ENCODE peak calls at places on chromosome 18, in four cellular contexts. D, S, H and C are unnamed samples.

GRCh38 chr18:35818353-35818667 is 154.2 kb upstream of the RMP24 start:
- DNase-seq in S (no peak), D (no peak), H (no peak), C (no peak)

GRCh38 chr18:68148862-68149261 is 566.0 kb downstream of the TMX3 start:
- DNase-seq in S (no peak), D (no peak), H (no peak), C (no peak)

GRCh38 chr18:75041586-75041985 is 167.4 kb downstream of the PTGR3 start:
- DNase-seq in S (no peak), H (peak), D (no peak), C (peak)

GRCh38 chr18:57141208-57142129 is 5.4 kb upstream of the BOD1L2 start:
- DNase-seq in D (no peak), H (no peak), S (no peak), C (no peak)

GRCh38 chr18:12121175-12122095 is 27.8 kb downstream of the ANKRD62 start:
- DNase-seq in S (no peak), D (no peak), H (no peak), C (no peak)

GRCh38 chr18:11005528-11005927 is 143.8 kb downstream of the PIEZO2 start:
- DNase-seq in S (no peak), D (peak), H (peak), C (no peak)

GRCh38 chr18:76354348-76354747 is 140.7 kb downstream of the ZNF516 start:
- DNase-seq in S (no peak), D (peak), H (peak), C (no peak)

GRCh38 chr18:812673-813404 is 797 bp upstream of the YES1 start:
- DNase-seq in H (peak), S (peak), D (peak), C (peak)

GRCh38 chr18:61950371-61950770 is 57.6 kb upstream of the RNF152 start:
- DNase-seq in H (no peak), S (no peak), D (no peak), C (no peak)

GRCh38 chr18:61948196-61948800 is 55.5 kb upstream of the RNF152 start:
- DNase-seq in S (no peak), H (peak), D (no peak), C (no peak)

GRCh38 chr18:61951396-61951795 is 58.6 kb upstream of the RNF152 start:
- DNase-seq in S (no peak), D (no peak), H (no peak), C (no peak)

GRCh38 chr18:61948842-61949438 is 56.1 kb upstream of the RNF152 start:
- DNase-seq in H (peak), S (no peak), D (no peak), C (no peak)

GRCh38 chr18:61949946-61950345 is 57.1 kb upstream of the RNF152 start:
- DNase-seq in H (peak), D (no peak), S (no peak), C (no peak)
- H3K4me3 ChIP-seq in H (no peak), D (no peak), S (no peak), C (no peak)

GRCh38 chr18:47749195-47749973 is 181.1 kb downstream of the SMAD2 start:
- DNase-seq in S (peak), D (peak), H (peak), C (peak)
- H3K4me3 ChIP-seq in S (peak), D (peak), H (peak), C (no peak)

DNA sequence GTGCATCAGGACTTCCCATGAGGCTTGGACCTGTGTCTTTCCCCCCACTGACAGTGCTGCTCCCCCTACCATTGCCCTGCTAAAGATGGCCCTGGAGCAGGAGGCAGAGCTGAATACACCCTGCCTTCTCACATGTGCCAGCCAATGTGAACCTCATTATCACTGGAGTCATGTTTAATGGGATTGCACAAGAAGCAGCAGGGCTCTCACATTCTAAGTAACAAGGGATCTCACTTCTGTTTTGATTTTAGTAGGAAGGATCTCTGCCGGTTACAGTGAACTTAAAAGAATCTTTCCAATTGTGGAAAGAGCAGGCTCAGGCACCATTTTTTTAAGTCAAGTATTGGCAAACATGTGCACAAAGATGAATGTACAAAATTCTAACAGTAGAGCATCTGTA is 322.1 kb upstream of the MEX3C start:
- DNase-seq in D (no peak), S (no peak), H (no peak), C (no peak)
- H3K4me3 ChIP-seq in D (no peak), S (no peak), H (no peak), C (no peak)

DNA sequence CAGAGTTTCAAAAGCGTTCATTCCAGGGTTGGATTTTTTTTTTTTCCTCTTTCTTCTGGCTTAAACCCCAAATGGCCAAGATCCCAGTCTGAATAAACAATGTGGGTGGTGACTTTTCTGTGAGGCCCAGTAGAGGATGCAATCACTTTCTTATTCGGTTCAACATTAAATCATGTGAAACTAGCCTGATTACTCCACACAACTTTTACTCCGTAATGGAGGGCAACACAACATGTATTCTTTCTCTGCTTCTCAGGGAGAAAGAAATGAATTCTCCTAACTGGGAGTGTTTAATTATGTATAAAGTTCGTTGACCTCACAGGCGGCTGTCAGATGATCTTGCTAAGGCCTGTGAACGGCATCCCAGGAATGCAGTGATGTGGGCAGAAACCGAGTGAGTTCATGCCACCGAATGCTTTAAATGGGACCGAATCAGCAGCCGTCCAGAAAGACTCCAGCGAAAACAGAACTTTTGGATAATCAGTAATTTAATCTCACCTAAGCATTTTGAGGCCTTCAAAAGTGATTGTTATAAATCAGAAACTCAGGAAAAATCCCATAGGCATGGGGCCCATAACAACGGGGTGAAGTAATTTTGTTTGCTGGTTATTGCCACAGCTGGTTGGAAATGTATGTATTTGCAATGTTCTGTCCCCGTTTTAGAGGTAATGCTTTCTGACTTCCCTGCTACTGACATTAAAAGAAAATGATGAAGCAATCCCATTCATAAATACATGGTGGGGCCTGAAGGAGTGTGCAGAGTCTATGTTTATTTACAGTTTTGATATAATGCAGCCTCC is 81.5 kb downstream of the BCL2 start:
- DNase-seq in H (peak), S (no peak), D (no peak), C (no peak)
- H3K4me3 ChIP-seq in H (no peak), S (peak), D (no peak), C (no peak)

GRCh38 chr18:79987566-79987965 is 797 bp downstream of the TXNL4A start:
- DNase-seq in S (no peak), H (peak), D (no peak), C (no peak)

GRCh38 chr18:79988079-79988924 is at the start of gene TXNL4A:
- DNase-seq in H (peak), D (peak), S (peak), C (peak)

GRCh38 chr18:79988925-79989361 is 580 bp upstream of the TXNL4A start:
- DNase-seq in S (no peak), D (peak), H (peak), C (no peak)

GRCh38 chr18:79985172-79985571 is 3.2 kb downstream of the TXNL4A start:
- DNase-seq in H (no peak), S (no peak), D (no peak), C (no peak)

DNA sequence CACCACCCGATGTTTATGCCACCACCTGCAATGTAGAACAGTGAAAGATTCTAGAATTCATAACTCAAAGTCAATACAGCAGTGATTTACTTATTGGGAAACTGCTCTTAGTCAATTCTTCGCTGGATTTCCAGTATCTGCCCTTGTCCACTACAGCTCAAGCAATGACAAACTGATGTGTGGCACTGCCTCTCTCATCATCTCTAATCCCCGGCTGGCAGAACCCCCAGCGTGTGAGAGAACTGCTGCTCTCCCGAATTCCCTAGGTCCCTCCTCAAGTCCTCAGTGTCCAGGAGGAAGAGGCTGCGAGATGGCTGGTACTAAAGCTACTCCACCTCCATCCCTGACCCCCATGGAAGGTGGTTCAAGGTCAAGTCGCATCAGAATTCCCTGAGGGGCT is 1.6 kb downstream of the TXNL4A start:
- DNase-seq in S (no peak), D (no peak), H (no peak), C (no peak)
- H3K4me3 ChIP-seq in S (peak), D (no peak), H (peak), C (peak)

DNA sequence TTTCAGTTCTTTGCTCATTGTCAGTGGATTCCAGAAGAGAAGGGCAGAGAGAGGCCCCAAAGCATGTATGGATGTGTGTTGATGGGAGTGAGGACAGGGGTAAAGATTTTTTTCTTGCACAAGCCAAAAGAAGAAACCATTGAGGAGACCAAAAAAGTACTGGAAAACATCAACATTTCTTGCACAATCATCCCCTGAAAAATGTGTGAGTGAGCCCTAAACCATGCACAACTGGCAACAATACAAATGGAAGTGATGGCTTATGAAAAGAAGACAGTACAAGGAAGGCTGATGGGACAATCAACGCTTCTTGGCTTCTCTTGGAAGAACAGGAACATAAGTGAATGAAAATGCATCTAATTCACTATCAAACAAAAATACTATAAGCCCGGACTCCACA is 5.6 kb upstream of the SMAD7 start:
- DNase-seq in S (no peak), D (no peak), H (no peak), C (no peak)
- H3K4me3 ChIP-seq in S (no peak), D (no peak), H (no peak), C (no peak)

GRCh38 chr18:23580677-23581367 is 5.5 kb downstream of the NPC1 start:
- DNase-seq in D (no peak), S (no peak), H (peak), C (no peak)
- H3K4me3 ChIP-seq in D (no peak), S (no peak), H (no peak), C (no peak)

DNA sequence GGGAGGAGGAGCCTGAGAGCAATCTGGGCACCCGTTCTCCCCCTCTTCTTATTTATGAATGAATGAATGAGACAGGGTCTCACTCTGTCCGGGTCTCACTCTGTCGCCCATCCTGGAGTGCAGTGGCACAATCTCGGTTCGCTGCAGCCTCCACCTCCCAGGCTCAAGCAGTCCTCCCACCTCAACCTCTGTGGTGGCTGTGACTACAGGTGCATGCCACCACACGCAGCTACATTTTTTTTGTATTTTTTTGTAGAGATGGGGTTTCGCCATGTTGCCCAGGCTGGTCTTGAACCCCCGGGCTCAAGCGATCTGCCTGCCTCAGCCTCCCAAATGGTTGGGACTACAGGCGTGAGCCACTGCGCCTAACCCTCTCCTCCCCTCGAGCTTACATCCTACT is 198.4 kb downstream of the NEDD4L start:
- DNase-seq in D (no peak), H (no peak), S (no peak), C (no peak)
- H3K4me3 ChIP-seq in D (no peak), H (no peak), S (no peak), C (no peak)

GRCh38 chr18:8951491-8951890 is 151.0 kb upstream of the NDUFV2 start:
- DNase-seq in S (no peak), H (no peak), D (no peak), C (peak)

GRCh38 chr18:8948011-8948410 is 154.5 kb upstream of the NDUFV2 start:
- DNase-seq in D (no peak), S (no peak), H (no peak), C (no peak)

GRCh38 chr18:8947576-8947975 is 154.9 kb upstream of the NDUFV2 start:
- DNase-seq in S (no peak), D (no peak), H (peak), C (no peak)

GRCh38 chr18:8948471-8949149 is 153.9 kb upstream of the NDUFV2 start:
- DNase-seq in D (no peak), H (peak), S (no peak), C (peak)

DNA sequence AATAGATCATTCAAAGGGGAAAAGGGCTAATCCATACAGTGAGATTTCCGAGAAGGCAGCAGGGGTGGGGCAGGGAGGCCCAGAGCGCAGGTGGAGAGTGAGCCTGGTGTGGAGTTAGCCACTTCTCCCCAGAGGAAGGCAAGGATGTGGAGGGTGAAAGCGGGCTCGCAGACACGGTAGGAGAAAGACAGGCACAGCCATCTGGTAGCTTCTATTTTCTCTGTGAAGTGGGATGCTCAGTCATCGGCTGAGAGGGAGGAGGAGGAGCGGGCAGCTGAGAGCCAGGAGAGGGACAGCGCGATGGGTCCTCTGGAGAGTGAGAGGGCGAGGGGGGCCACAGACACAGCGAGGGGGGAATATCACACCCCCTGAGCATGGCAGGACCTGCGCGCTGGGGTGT is 153.3 kb upstream of the NDUFV2 start:
- DNase-seq in S (no peak), D (peak), H (no peak), C (peak)
- H3K4me3 ChIP-seq in S (no peak), D (no peak), H (no peak), C (no peak)

GRCh38 chr18:54774971-54775665 is 53.2 kb upstream of the RAB27B start:
- DNase-seq in S (no peak), H (peak), D (no peak), C (no peak)
- H3K4me3 ChIP-seq in S (no peak), H (no peak), D (no peak), C (no peak)